ENCODE peak calls at places on chromosomes 11 and 22, in eight cellular contexts. H is pancreas, D is gastrocnemius medialis, U is glutamatergic neuron, K is ovary, S is OCI-LY7, I is choroid plexus epithelial cell, R is keratinocyte. N is an unnamed sample.

GRCh38 chr22:40582063-40582462 is 54.5 kb downstream of the MRTFA start:
- DNase-seq in H (no peak), D (no peak), U (no peak), K (no peak), S (no peak), I (no peak), R (no peak), N (no peak)

GRCh38 chr11:33540946-33541915 is 159.4 kb downstream of the C11orf91 start:
- DNase-seq in H (no peak), D (no peak), U (no peak), K (no peak), S (peak), I (no peak), R (no peak), N (peak)

GRCh38 chr11:8220261-8221024 is 43.2 kb downstream of the LMO1 start:
- DNase-seq in H (no peak), D (no peak), U (no peak), K (no peak), S (no peak), I (no peak), R (no peak), N (no peak)

GRCh38 chr22:34427841-34428240 is 507.6 kb upstream of the LARGE1 start:
- DNase-seq in H (no peak), D (no peak), U (no peak), K (no peak), S (no peak), I (no peak), R (peak), N (no peak)

GRCh38 chr11:1198766-1199688 is 23.8 kb upstream of the MUC5B start:
- DNase-seq in H (no peak), D (no peak), U (peak), K (peak), S (no peak), I (no peak), R (no peak), N (no peak)

GRCh38 chr22:28983788-28984441 is 77.7 kb downstream of the C22orf31 start:
- DNase-seq in H (no peak), D (no peak), U (no peak), K (no peak), S (no peak), I (peak), R (no peak), N (no peak)

GRCh38 chr11:16815047-16815767 is 76.8 kb downstream of the C11orf58 start:
- DNase-seq in H (peak), D (peak), U (no peak), K (peak), S (no peak), I (peak), R (no peak), N (no peak)

GRCh38 chr11:1128333-1129142 is 29.2 kb upstream of the MUC5AC start:
- DNase-seq in H (no peak), D (no peak), U (no peak), K (no peak), S (no peak), I (no peak), R (no peak), N (no peak)

GRCh38 chr11:120122921-120123683 is 14.8 kb downstream of the TRIM29 start:
- DNase-seq in H (no peak), D (no peak), U (no peak), K (no peak), S (no peak), I (no peak), R (no peak), N (no peak)

GRCh38 chr11:77082838-77083552 is 16.2 kb downstream of the CAPN5 start:
- DNase-seq in H (no peak), D (peak), U (peak), K (peak), S (no peak), I (peak), R (no peak), N (no peak)

GRCh38 chr11:70226967-70227366 is 23.9 kb downstream of the FADD start:
- DNase-seq in H (no peak), D (no peak), U (peak), K (no peak), S (no peak), I (peak), R (no peak), N (no peak)

GRCh38 chr11:132846080-132846479 is 686.2 kb downstream of the OPCML start:
- DNase-seq in H (no peak), D (no peak), U (no peak), K (no peak), S (no peak), I (no peak), R (no peak), N (no peak)

GRCh38 chr11:129605815-129606214 is 209.8 kb upstream of the TMEM45B start:
- DNase-seq in H (no peak), D (no peak), U (no peak), K (no peak), S (no peak), I (no peak), R (no peak), N (no peak)

GRCh38 chr22:42799462-42800405 is 57.3 kb downstream of the ARFGAP3 start:
- DNase-seq in H (no peak), D (no peak), U (peak), K (no peak), S (peak), I (no peak), R (no peak), N (no peak)

GRCh38 chr11:19713221-19714092 is 820 bp downstream of the NAV2 start:
- DNase-seq in H (peak), D (no peak), U (no peak), K (no peak), S (no peak), I (peak), R (no peak), N (no peak)

GRCh38 chr11:57566564-57567209 is 785 bp downstream of the UBE2L6 start:
- DNase-seq in H (no peak), D (no peak), U (no peak), K (no peak), S (no peak), I (no peak), R (no peak), N (peak)

GRCh38 chr11:114441921-114442320 is 2.7 kb downstream of the REXO2 start:
- DNase-seq in H (no peak), D (no peak), U (no peak), K (no peak), S (no peak), I (no peak), R (no peak), N (no peak)

GRCh38 chr11:112958670-112959069 is 2.5 kb upstream of the NCAM1 start:
- DNase-seq in H (no peak), D (no peak), U (no peak), K (no peak), S (no peak), I (peak), R (no peak), N (no peak)

GRCh38 chr22:46614070-46614931 is 5.9 kb upstream of the GRAMD4 start:
- DNase-seq in H (no peak), D (no peak), U (no peak), K (no peak), S (peak), I (no peak), R (no peak), N (peak)

GRCh38 chr11:35083181-35084061 is 55.5 kb upstream of the CD44 start:
- DNase-seq in H (peak), D (no peak), U (no peak), K (peak), S (peak), I (peak), R (peak), N (peak)

GRCh38 chr22:37018086-37018814 is 997 bp downstream of the TST start:
- DNase-seq in H (peak), D (no peak), U (no peak), K (no peak), S (no peak), I (no peak), R (no peak), N (no peak)

GRCh38 chr22:37018815-37019308 is 385 bp downstream of the TST start:
- DNase-seq in H (peak), D (peak), U (peak), K (peak), S (no peak), I (peak), R (no peak), N (no peak)

GRCh38 chr22:37021041-37021440 is 1.5 kb downstream of the MPST start:
- DNase-seq in H (no peak), D (no peak), U (no peak), K (no peak), S (no peak), I (no peak), R (no peak), N (no peak)

GRCh38 chr22:37020192-37020479 is 594 bp downstream of the MPST start:
- DNase-seq in H (no peak), D (no peak), U (no peak), K (peak), S (peak), I (peak), R (no peak), N (peak)

GRCh38 chr22:37019309-37020191 is at the start of the genes MPST and TST:
- DNase-seq in H (peak), D (peak), U (peak), K (peak), S (peak), I (peak), R (no peak), N (peak)
- TF ChIP-seq CTCF in H (no peak), D (peak), U (no peak), K (peak), S (peak), I (no peak), R (peak), N (no peak)

GRCh38 chr11:66495401-66495844 is 15.0 kb upstream of the BBS1 start:
- DNase-seq in H (no peak), D (no peak), U (no peak), K (no peak), S (no peak), I (no peak), R (no peak), N (no peak)
- TF ChIP-seq CTCF in H (no peak), D (no peak), U (peak), K (no peak), S (peak), I (peak), R (peak), N (peak)

GRCh38 chr11:45771194-45771941 is 33.6 kb upstream of the SLC35C1 start:
- DNase-seq in H (peak), D (peak), U (peak), K (peak), S (peak), I (peak), R (no peak), N (peak)
- TF ChIP-seq CTCF in H (peak), D (peak), U (peak), K (peak), S (peak), I (peak), R (peak), N (peak)

GRCh38 chr11:3220521-3221407 is 2.2 kb upstream of the MRGPRG start:
- DNase-seq in H (peak), D (no peak), U (no peak), K (peak), S (no peak), I (no peak), R (no peak), N (no peak)
- TF ChIP-seq CTCF in H (no peak), D (no peak), U (no peak), K (no peak), S (no peak), I (no peak), R (no peak), N (no peak)

GRCh38 chr11:62875698-62876483 is 4.8 kb upstream of the SLC3A2 start:
- DNase-seq in H (no peak), D (no peak), U (no peak), K (no peak), S (no peak), I (peak), R (no peak), N (no peak)
- TF ChIP-seq CTCF in H (no peak), D (no peak), U (no peak), K (no peak), S (no peak), I (peak), R (peak), N (no peak)

GRCh38 chr11:14376920-14377319 is 17.9 kb upstream of the RRAS2 start:
- DNase-seq in H (no peak), D (no peak), U (no peak), K (no peak), S (no peak), I (peak), R (no peak), N (no peak)

GRCh38 chr11:14372011-14372410 is 13.0 kb upstream of the RRAS2 start:
- DNase-seq in H (no peak), D (no peak), U (no peak), K (no peak), S (no peak), I (no peak), R (no peak), N (no peak)

GRCh38 chr11:14373941-14374646 is 15.1 kb upstream of the RRAS2 start:
- DNase-seq in H (peak), D (peak), U (no peak), K (no peak), S (no peak), I (peak), R (no peak), N (no peak)

GRCh38 chr11:14378171-14378570 is 19.2 kb upstream of the RRAS2 start:
- DNase-seq in H (no peak), D (no peak), U (no peak), K (no peak), S (no peak), I (no peak), R (no peak), N (no peak)

GRCh38 chr11:14374922-14375630 is 16.1 kb upstream of the RRAS2 start:
- DNase-seq in H (no peak), D (no peak), U (no peak), K (no peak), S (no peak), I (no peak), R (no peak), N (no peak)
- TF ChIP-seq CTCF in H (no peak), D (no peak), U (peak), K (no peak), S (peak), I (peak), R (peak), N (peak)

N was measured in GM13977.